ENCODE peak calls at places on chromosomes 11 and 22, in ten cellular contexts. One of them, this sample, is unnamed.

GRCh38 chr11:126282361-126282741 is 542 bp upstream of the TIRAP start:
- DNase-seq in osteocyte: no peak
- DNase-seq in ACHN: peak
- DNase-seq in fibroblast of villous mesenchyme: peak
- DNase-seq in naive thymus-derived CD4-positive, alpha-beta T cell: peak
- DNase-seq in GM23338: peak
- DNase-seq in left kidney: peak
- DNase-seq in lower lobe of right lung: no peak
- DNase-seq in CD8-positive, alpha-beta T cell: peak
- DNase-seq in CD8-positive, alpha-beta memory T cell: peak
- DNase-seq in this sample: peak

GRCh38 chr22:24433001-24433867 is 5.8 kb downstream of the ADORA2A start:
- DNase-seq in osteocyte: no peak
- DNase-seq in ACHN: no peak
- DNase-seq in fibroblast of villous mesenchyme: no peak
- DNase-seq in naive thymus-derived CD4-positive, alpha-beta T cell: no peak
- DNase-seq in GM23338: no peak
- DNase-seq in left kidney: no peak
- DNase-seq in lower lobe of right lung: no peak
- DNase-seq in CD8-positive, alpha-beta T cell: peak
- DNase-seq in CD8-positive, alpha-beta memory T cell: no peak
- DNase-seq in this sample: no peak

GRCh38 chr11:46513934-46514342 is 79.9 kb downstream of the AMBRA1 start:
- DNase-seq in osteocyte: no peak
- DNase-seq in ACHN: no peak
- DNase-seq in fibroblast of villous mesenchyme: no peak
- DNase-seq in naive thymus-derived CD4-positive, alpha-beta T cell: no peak
- DNase-seq in GM23338: no peak
- DNase-seq in left kidney: peak
- DNase-seq in lower lobe of right lung: no peak
- DNase-seq in CD8-positive, alpha-beta T cell: no peak
- DNase-seq in CD8-positive, alpha-beta memory T cell: no peak
- DNase-seq in this sample: peak

GRCh38 chr22:48654492-48654891 is 1173.2 kb downstream of the BRD1 start:
- DNase-seq in osteocyte: no peak
- DNase-seq in ACHN: no peak
- DNase-seq in fibroblast of villous mesenchyme: no peak
- DNase-seq in naive thymus-derived CD4-positive, alpha-beta T cell: no peak
- DNase-seq in GM23338: no peak
- DNase-seq in left kidney: no peak
- DNase-seq in lower lobe of right lung: no peak
- DNase-seq in CD8-positive, alpha-beta T cell: no peak
- DNase-seq in CD8-positive, alpha-beta memory T cell: no peak
- DNase-seq in this sample: no peak

GRCh38 chr11:86743223-86744118 is 56.9 kb upstream of the PRSS23 start:
- DNase-seq in osteocyte: no peak
- DNase-seq in ACHN: peak
- DNase-seq in fibroblast of villous mesenchyme: peak
- DNase-seq in naive thymus-derived CD4-positive, alpha-beta T cell: no peak
- DNase-seq in GM23338: no peak
- DNase-seq in left kidney: peak
- DNase-seq in lower lobe of right lung: no peak
- DNase-seq in CD8-positive, alpha-beta T cell: no peak
- DNase-seq in CD8-positive, alpha-beta memory T cell: no peak
- DNase-seq in this sample: peak

GRCh38 chr11:99098258-99098657 is 77.5 kb downstream of the CNTN5 start:
- DNase-seq in osteocyte: no peak
- DNase-seq in ACHN: no peak
- DNase-seq in fibroblast of villous mesenchyme: no peak
- DNase-seq in naive thymus-derived CD4-positive, alpha-beta T cell: no peak
- DNase-seq in GM23338: no peak
- DNase-seq in left kidney: no peak
- DNase-seq in lower lobe of right lung: no peak
- DNase-seq in CD8-positive, alpha-beta T cell: no peak
- DNase-seq in CD8-positive, alpha-beta memory T cell: no peak
- DNase-seq in this sample: no peak

GRCh38 chr11:85803920-85804319 is 7.0 kb downstream of the SYTL2 start:
- DNase-seq in osteocyte: no peak
- DNase-seq in ACHN: no peak
- DNase-seq in fibroblast of villous mesenchyme: no peak
- DNase-seq in naive thymus-derived CD4-positive, alpha-beta T cell: no peak
- DNase-seq in GM23338: no peak
- DNase-seq in left kidney: no peak
- DNase-seq in lower lobe of right lung: no peak
- DNase-seq in CD8-positive, alpha-beta T cell: no peak
- DNase-seq in CD8-positive, alpha-beta memory T cell: no peak
- DNase-seq in this sample: no peak

GRCh38 chr11:129143335-129143734 is 48.8 kb downstream of the ARHGAP32 start:
- DNase-seq in osteocyte: peak
- DNase-seq in ACHN: peak
- DNase-seq in fibroblast of villous mesenchyme: peak
- DNase-seq in naive thymus-derived CD4-positive, alpha-beta T cell: no peak
- DNase-seq in GM23338: no peak
- DNase-seq in left kidney: peak
- DNase-seq in lower lobe of right lung: peak
- DNase-seq in CD8-positive, alpha-beta T cell: no peak
- DNase-seq in CD8-positive, alpha-beta memory T cell: no peak
- DNase-seq in this sample: peak

GRCh38 chr11:89491141-89491690 is at the start of gene NOX4:
- DNase-seq in osteocyte: peak
- DNase-seq in ACHN: peak
- DNase-seq in fibroblast of villous mesenchyme: peak
- DNase-seq in naive thymus-derived CD4-positive, alpha-beta T cell: no peak
- DNase-seq in GM23338: peak
- DNase-seq in left kidney: peak
- DNase-seq in lower lobe of right lung: peak
- DNase-seq in CD8-positive, alpha-beta T cell: no peak
- DNase-seq in CD8-positive, alpha-beta memory T cell: no peak
- DNase-seq in this sample: peak

GRCh38 chr11:69106124-69106811 is 49.5 kb upstream of the SMIM38 start:
- DNase-seq in osteocyte: no peak
- DNase-seq in ACHN: no peak
- DNase-seq in fibroblast of villous mesenchyme: no peak
- DNase-seq in naive thymus-derived CD4-positive, alpha-beta T cell: no peak
- DNase-seq in GM23338: no peak
- DNase-seq in left kidney: peak
- DNase-seq in lower lobe of right lung: peak
- DNase-seq in CD8-positive, alpha-beta T cell: no peak
- DNase-seq in CD8-positive, alpha-beta memory T cell: no peak
- DNase-seq in this sample: no peak

GRCh38 chr22:46355369-46355995 is 20.0 kb downstream of the TRMU start:
- DNase-seq in osteocyte: peak
- DNase-seq in ACHN: peak
- DNase-seq in fibroblast of villous mesenchyme: peak
- DNase-seq in naive thymus-derived CD4-positive, alpha-beta T cell: peak
- DNase-seq in GM23338: peak
- DNase-seq in left kidney: peak
- DNase-seq in lower lobe of right lung: peak
- DNase-seq in CD8-positive, alpha-beta T cell: peak
- DNase-seq in CD8-positive, alpha-beta memory T cell: peak
- DNase-seq in this sample: peak

GRCh38 chr11:371716-372590 is 2.7 kb downstream of the B4GALNT4 start:
- DNase-seq in osteocyte: no peak
- DNase-seq in ACHN: no peak
- DNase-seq in fibroblast of villous mesenchyme: no peak
- DNase-seq in naive thymus-derived CD4-positive, alpha-beta T cell: no peak
- DNase-seq in GM23338: no peak
- DNase-seq in left kidney: no peak
- DNase-seq in lower lobe of right lung: no peak
- DNase-seq in CD8-positive, alpha-beta T cell: no peak
- DNase-seq in CD8-positive, alpha-beta memory T cell: no peak
- DNase-seq in this sample: no peak

GRCh38 chr22:40749006-40749405 is 69.7 kb downstream of the MCHR1 start:
- DNase-seq in osteocyte: no peak
- DNase-seq in ACHN: no peak
- DNase-seq in fibroblast of villous mesenchyme: no peak
- DNase-seq in naive thymus-derived CD4-positive, alpha-beta T cell: no peak
- DNase-seq in GM23338: no peak
- DNase-seq in left kidney: peak
- DNase-seq in lower lobe of right lung: no peak
- DNase-seq in CD8-positive, alpha-beta T cell: no peak
- DNase-seq in CD8-positive, alpha-beta memory T cell: no peak
- DNase-seq in this sample: no peak

GRCh38 chr11:83816572-83817187 is 530.5 kb upstream of the CCDC90B start:
- DNase-seq in osteocyte: no peak
- DNase-seq in ACHN: peak
- DNase-seq in fibroblast of villous mesenchyme: peak
- DNase-seq in naive thymus-derived CD4-positive, alpha-beta T cell: no peak
- DNase-seq in GM23338: peak
- DNase-seq in left kidney: peak
- DNase-seq in lower lobe of right lung: no peak
- DNase-seq in CD8-positive, alpha-beta T cell: no peak
- DNase-seq in CD8-positive, alpha-beta memory T cell: no peak
- DNase-seq in this sample: peak

This sample was measured in mesenchymal stem cell.